ENCODE peak calls at places on chromosomes 13 and 19, in eight cellular contexts. B is fibroblast of pulmonary artery, Q is hypothalamus, T is memory B cell, C is left lung, U is NCI-H1694 treated with DMSO at 0.1 percent for 48 hours, S is adipocyte, V is GF-D8. H is an unnamed sample.

GRCh38 chr19:31351212-31352193 is 2.3 kb upstream of the TSHZ3 start:
- DNase-seq in V (no peak), Q (no peak), S (peak), B (peak), C (peak), U (no peak), T (no peak), H (peak)

GRCh38 chr19:40592170-40592569 is 9.0 kb upstream of the LTBP4 start:
- DNase-seq in Q (no peak), T (no peak), B (peak), V (no peak), S (no peak), U (peak), C (no peak), H (peak)

GRCh38 chr19:51524661-51525264 is 6.7 kb downstream of the SIGLEC6 start:
- DNase-seq in B (no peak), V (no peak), S (no peak), Q (no peak), T (no peak), U (no peak), C (no peak), H (no peak)

GRCh38 chr19:2554856-2555255 is 78.9 kb downstream of the GADD45B start:
- DNase-seq in C (peak), Q (no peak), T (no peak), S (no peak), U (no peak), B (peak), V (no peak), H (no peak)

GRCh38 chr19:1079566-1080111 is 12.7 kb downstream of the ARHGAP45 start:
- DNase-seq in T (no peak), S (no peak), B (no peak), C (peak), V (no peak), U (no peak), Q (no peak), H (no peak)

GRCh38 chr19:14021474-14021873 is 6.5 kb upstream of the RLN3 start:
- DNase-seq in Q (no peak), C (peak), V (no peak), B (no peak), S (no peak), T (no peak), U (no peak), H (no peak)

GRCh38 chr13:102900193-102900608 is 54.4 kb downstream of the ERCC5 start:
- DNase-seq in B (no peak), S (no peak), T (no peak), Q (no peak), V (no peak), U (no peak), C (no peak), H (no peak)

GRCh38 chr13:78659450-78660110 is 625 bp upstream of the OBI1 start:
- DNase-seq in T (no peak), C (no peak), U (no peak), B (no peak), V (no peak), S (no peak), Q (no peak), H (no peak)

GRCh38 chr13:29591310-29591709 is 4.2 kb downstream of the SLC7A1 start:
- DNase-seq in V (no peak), C (no peak), B (no peak), T (no peak), Q (no peak), S (no peak), U (no peak), H (peak)

GRCh38 chr13:27455331-27455855 is 5.0 kb upstream of the MTIF3 start:
- DNase-seq in S (peak), V (no peak), U (no peak), Q (no peak), C (no peak), T (no peak), B (no peak), H (peak)

GRCh38 chr13:114089341-114089740 is 43.1 kb downstream of the RASA3 start:
- DNase-seq in Q (no peak), U (no peak), C (no peak), B (no peak), S (no peak), V (no peak), T (no peak), H (no peak)

GRCh38 chr13:50075619-50076097 is 60.4 kb downstream of the KCNRG start:
- DNase-seq in V (no peak), B (no peak), U (no peak), S (peak), Q (no peak), T (no peak), C (no peak), H (no peak)

GRCh38 chr13:99600318-99600717 is 99.0 kb downstream of the TM9SF2 start:
- DNase-seq in C (no peak), T (no peak), B (no peak), S (no peak), U (no peak), Q (no peak), V (no peak), H (no peak)

GRCh38 chr19:9789066-9789465 is 20.5 kb upstream of the ZNF846 start:
- DNase-seq in V (no peak), B (no peak), U (no peak), Q (no peak), C (no peak), S (no peak), T (no peak), H (no peak)

GRCh38 chr19:7928334-7928706 is 2.4 kb upstream of the CTXN1 start:
- DNase-seq in T (no peak), U (no peak), B (no peak), V (no peak), Q (no peak), S (no peak), C (no peak), H (no peak)

GRCh38 chr19:3497757-3498515 is 2.5 kb downstream of the DOHH start:
- DNase-seq in Q (no peak), T (no peak), S (no peak), V (no peak), C (no peak), B (no peak), U (no peak), H (no peak)

GRCh38 chr13:33052446-33052845 is 36.2 kb downstream of the KL start:
- DNase-seq in B (peak), U (no peak), C (no peak), Q (no peak), T (no peak), V (no peak), S (peak), H (no peak)

GRCh38 chr13:43390582-43390981 is 367.2 kb downstream of the DNAJC15 start:
- DNase-seq in C (no peak), U (no peak), T (no peak), V (no peak), B (no peak), S (no peak), Q (no peak), H (no peak)

GRCh38 chr19:6710273-6711077 is 10.0 kb downstream of the C3 start:
- DNase-seq in C (peak), S (no peak), B (no peak), V (no peak), U (no peak), T (no peak), Q (no peak), H (no peak)

GRCh38 chr19:3034194-3034844 is 5.2 kb upstream of the TLE2 start:
- DNase-seq in T (no peak), C (no peak), V (no peak), Q (no peak), U (no peak), B (peak), S (no peak), H (peak)

GRCh38 chr19:50906217-50906616 is 5.0 kb downstream of the KLK4 start:
- DNase-seq in C (no peak), Q (no peak), V (no peak), S (peak), T (no peak), U (no peak), B (peak), H (no peak)

GRCh38 chr13:60043262-60043661 is 120.5 kb downstream of the DIAPH3 start:
- DNase-seq in B (peak), U (no peak), C (no peak), V (no peak), T (no peak), Q (no peak), S (peak), H (peak)

GRCh38 chr13:63516124-63516523 is 2100.5 kb upstream of the PCDH20 start:
- DNase-seq in U (no peak), B (no peak), S (no peak), T (no peak), Q (no peak), C (no peak), V (no peak), H (no peak)

GRCh38 chr13:103236213-103236612 is 170.0 kb upstream of the SLC10A2 start:
- DNase-seq in T (no peak), B (peak), S (peak), C (no peak), V (no peak), U (no peak), Q (no peak), H (no peak)

GRCh38 chr13:113785051-113786010 is 26.3 kb downstream of the TMEM255B start:
- DNase-seq in Q (no peak), S (peak), B (peak), T (no peak), V (no peak), C (no peak), U (no peak), H (peak)

GRCh38 chr13:114093118-114093517 is 39.3 kb downstream of the RASA3 start:
- DNase-seq in B (no peak), S (no peak), V (no peak), C (no peak), U (no peak), Q (no peak), T (no peak), H (no peak)

GRCh38 chr19:39725995-39726394 is 11.8 kb downstream of the CLC start:
- DNase-seq in U (no peak), C (no peak), V (no peak), Q (no peak), T (no peak), B (no peak), S (no peak), H (no peak)

GRCh38 chr19:4597278-4597974 is 37.9 kb upstream of the SEMA6B start:
- DNase-seq in C (no peak), B (no peak), V (no peak), T (no peak), Q (no peak), S (no peak), U (no peak), H (no peak)

GRCh38 chr19:10007811-10008211 is 2.5 kb downstream of the COL5A3 start:
- DNase-seq in B (peak), V (no peak), T (no peak), Q (no peak), C (no peak), S (peak), U (no peak), H (peak)

GRCh38 chr13:97574926-97575325 is 141.0 kb downstream of the RAP2A start:
- DNase-seq in Q (no peak), T (no peak), C (no peak), B (peak), V (no peak), U (peak), S (peak), H (peak)

GRCh38 chr13:51800456-51800855 is 3.5 kb downstream of the DHRS12 start:
- DNase-seq in B (no peak), S (no peak), T (no peak), Q (no peak), U (no peak), V (no peak), C (no peak), H (no peak)

GRCh38 chr13:32010137-32010536 is 21.4 kb upstream of the FRY start:
- DNase-seq in V (no peak), S (peak), Q (no peak), C (no peak), T (no peak), U (peak), B (no peak), H (no peak)

GRCh38 chr13:32165791-32166190 is 134.2 kb downstream of the FRY start:
- DNase-seq in V (no peak), T (no peak), S (no peak), B (no peak), C (no peak), U (no peak), Q (no peak), H (no peak)